ENCODE peak calls at places on chromosome 5, in four cellular contexts. N is HCT116, E is A549, A is OCI-LY7. B is an unnamed sample.

GRCh38 chr5:109063223-109063622 is 315.5 kb downstream of the FER start:
- DNase-seq in N (no peak), E (no peak), A (no peak), B (no peak)

GRCh38 chr5:52961238-52961637 is 27.9 kb upstream of the ITGA2 start:
- DNase-seq in N (no peak), E (no peak), A (no peak), B (no peak)

GRCh38 chr5:112329429-112330090 is 89.5 kb downstream of the EPB41L4A start:
- DNase-seq in N (no peak), E (no peak), A (peak; percentile 64), B (no peak)

GRCh38 chr5:126854526-126855110 is 77.7 kb downstream of the LMNB1 start:
- DNase-seq in N (no peak), E (no peak), A (no peak), B (no peak)

GRCh38 chr5:139575751-139576150 is 14.6 kb downstream of the UBE2D2 start:
- DNase-seq in N (no peak), E (no peak), A (no peak), B (no peak)

GRCh38 chr5:64971538-64971937 is 202.8 kb downstream of the CWC27 start:
- DNase-seq in N (no peak), E (no peak), A (peak; percentile 54), B (no peak)

GRCh38 chr5:107425541-107426031 is 245.2 kb downstream of the EFNA5 start:
- DNase-seq in N (peak; percentile 36), E (peak; percentile 78), A (no peak), B (no peak)

GRCh38 chr5:152556779-152557178 is 151.7 kb upstream of the NMUR2 start:
- DNase-seq in N (no peak), E (no peak), A (no peak), B (no peak)

GRCh38 chr5:18243846-18244245 is 609.6 kb downstream of the TAF11L14 start:
- DNase-seq in N (no peak), E (no peak), A (no peak), B (no peak)

GRCh38 chr5:53362521-53362941 is 117.9 kb upstream of the FST start:
- DNase-seq in N (no peak), E (peak; percentile 81), A (no peak), B (no peak)

GRCh38 chr5:16578474-16578883 is 38.3 kb downstream of the RETREG1 start:
- DNase-seq in N (no peak), E (no peak), A (no peak), B (no peak)

GRCh38 chr5:159504857-159505304 is 174.6 kb upstream of the IL12B start:
- DNase-seq in N (no peak), E (no peak), A (no peak), B (peak; percentile 23)

GRCh38 chr5:143229896-143230675 is 173.4 kb downstream of the NR3C1 start:
- DNase-seq in N (no peak), E (no peak), A (peak; percentile 83), B (no peak)

GRCh38 chr5:138489705-138490104 is 24.4 kb downstream of the EGR1 start:
- DNase-seq in N (no peak), E (no peak), A (no peak), B (no peak)

GRCh38 chr5:92687793-92688467 is 893.1 kb downstream of the NR2F1-AS1 start:
- DNase-seq in N (peak; percentile 29), E (peak; percentile 61), A (no peak), B (no peak)

GRCh38 chr5:16464664-16465543 is 696 bp downstream of the ZNF622 start:
- DNase-seq in N (no peak), E (no peak), A (peak; percentile 33), B (no peak)

GRCh38 chr5:55533806-55534435 is 843 bp downstream of the PLPP1 start:
- DNase-seq in N (no peak), E (peak; percentile 45), A (peak; percentile 41), B (no peak)

GRCh38 chr5:61809651-61810050 is 477.6 kb downstream of the ZSWIM6 start:
- DNase-seq in N (no peak), E (no peak), A (no peak), B (no peak)

GRCh38 chr5:158382473-158382872 is 523.5 kb upstream of the CLINT1 start:
- DNase-seq in N (peak; percentile 29), E (peak; percentile 66), A (no peak), B (peak; percentile 60)

GRCh38 chr5:56012281-56012963 is 17.7 kb upstream of the IL6ST start:
- DNase-seq in N (no peak), E (no peak), A (no peak), B (peak; percentile 22)

GRCh38 chr5:156272139-156272538 is 54.8 kb upstream of the SGCD start:
- DNase-seq in N (no peak), E (no peak), A (no peak), B (no peak)

GRCh38 chr5:45274241-45274640 is 421.9 kb downstream of the HCN1 start:
- DNase-seq in N (no peak), E (no peak), A (no peak), B (no peak)

GRCh38 chr5:6594066-6594465 is 38.8 kb downstream of the NSUN2 start:
- DNase-seq in N (no peak), E (no peak), A (no peak), B (no peak)

GRCh38 chr5:124124711-124125229 is 612.8 kb downstream of the CSNK1G3 start:
- DNase-seq in N (no peak), E (no peak), A (no peak), B (no peak)

GRCh38 chr5:5141625-5142527 is 1.7 kb downstream of the ADAMTS16 start:
- DNase-seq in N (peak; percentile 45), E (peak; percentile 71), A (peak; percentile 68), B (no peak)

GRCh38 chr5:91925249-91925648 is 542.1 kb upstream of the ARRDC3 start:
- DNase-seq in N (no peak), E (peak; percentile 11), A (no peak), B (no peak)

GRCh38 chr5:141597394-141597793 is 21.4 kb downstream of the DIAPH1 start:
- DNase-seq in N (no peak), E (no peak), A (peak; percentile 17), B (no peak)

GRCh38 chr5:32785639-32786216 is 74.6 kb downstream of the NPR3 start:
- DNase-seq in N (peak; percentile 7), E (no peak), A (no peak), B (no peak)

GRCh38 chr5:10985711-10986110 is 224.7 kb upstream of the DAP start:
- DNase-seq in N (no peak), E (no peak), A (no peak), B (no peak)

GRCh38 chr5:160438316-160439204 is 16.9 kb downstream of the PTTG1 start:
- DNase-seq in N (peak; percentile 48), E (peak; percentile 58), A (peak; percentile 79), B (no peak)

GRCh38 chr5:107274576-107274975 is 396.2 kb downstream of the EFNA5 start:
- DNase-seq in N (no peak), E (no peak), A (no peak), B (no peak)

GRCh38 chr5:123700624-123701023 is 188.6 kb downstream of the CSNK1G3 start:
- DNase-seq in N (peak; percentile 32), E (peak; percentile 80), A (no peak), B (no peak)

DNA sequence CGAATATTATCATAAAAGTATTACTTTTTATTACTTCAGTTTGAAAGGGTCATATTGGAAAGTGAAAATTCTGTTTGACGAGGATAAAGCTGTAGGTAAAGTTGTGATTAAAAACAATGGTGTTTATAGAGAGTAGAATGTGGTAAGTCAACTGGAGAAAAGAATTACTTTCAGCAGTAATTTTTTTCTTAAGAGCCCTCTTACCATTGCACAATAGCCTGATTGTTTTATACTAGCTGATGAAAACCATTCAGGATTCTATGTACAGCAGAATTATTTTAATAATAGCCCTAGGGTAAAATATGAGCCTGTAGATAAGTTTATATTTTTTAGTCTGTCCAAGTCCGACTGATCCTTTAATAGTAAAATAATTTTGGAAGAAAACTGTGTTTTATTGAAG is 16.6 kb downstream of the CDC42SE2 start:
- DNase-seq in N (no peak), E (no peak), A (no peak), B (no peak)
- H3K4me1 ChIP-seq in N (peaks cover 39% of the 10 kb centered on the region), E (peaks cover 46% of the 10 kb centered on the region), A (peaks cover 41% of the 10 kb centered on the region), B (peaks cover 27% of the 10 kb centered on the region)

GRCh38 chr5:43204958-43205357 is 12.9 kb downstream of the NIM1K start:
- DNase-seq in N (no peak), E (no peak), A (no peak), B (no peak)

GRCh38 chr5:43203373-43203772 is 11.3 kb downstream of the NIM1K start:
- DNase-seq in N (no peak), E (no peak), A (no peak), B (no peak)

GRCh38 chr5:43207601-43208000 is 15.6 kb downstream of the NIM1K start:
- DNase-seq in N (no peak), E (no peak), A (no peak), B (no peak)

GRCh38 chr5:43197535-43197934 is 5.5 kb downstream of the NIM1K start:
- DNase-seq in N (no peak), E (no peak), A (no peak), B (no peak)

GRCh38 chr5:43202380-43202779 is 10.4 kb downstream of the NIM1K start:
- DNase-seq in N (no peak), E (no peak), A (no peak), B (no peak)
- H3K27ac ChIP-seq in N (no peak overlapping the region), E (no peak overlapping the region), A (no peak overlapping the region), B (no peak overlapping the region)

GRCh38 chr5:2686725-2687124 is 64.8 kb downstream of the IRX2 start:
- DNase-seq in N (no peak), E (no peak), A (no peak), B (no peak)
- TF ChIP-seq CTCF in N (no peak), E (no peak), A (no peak), B (no peak)

DNA sequence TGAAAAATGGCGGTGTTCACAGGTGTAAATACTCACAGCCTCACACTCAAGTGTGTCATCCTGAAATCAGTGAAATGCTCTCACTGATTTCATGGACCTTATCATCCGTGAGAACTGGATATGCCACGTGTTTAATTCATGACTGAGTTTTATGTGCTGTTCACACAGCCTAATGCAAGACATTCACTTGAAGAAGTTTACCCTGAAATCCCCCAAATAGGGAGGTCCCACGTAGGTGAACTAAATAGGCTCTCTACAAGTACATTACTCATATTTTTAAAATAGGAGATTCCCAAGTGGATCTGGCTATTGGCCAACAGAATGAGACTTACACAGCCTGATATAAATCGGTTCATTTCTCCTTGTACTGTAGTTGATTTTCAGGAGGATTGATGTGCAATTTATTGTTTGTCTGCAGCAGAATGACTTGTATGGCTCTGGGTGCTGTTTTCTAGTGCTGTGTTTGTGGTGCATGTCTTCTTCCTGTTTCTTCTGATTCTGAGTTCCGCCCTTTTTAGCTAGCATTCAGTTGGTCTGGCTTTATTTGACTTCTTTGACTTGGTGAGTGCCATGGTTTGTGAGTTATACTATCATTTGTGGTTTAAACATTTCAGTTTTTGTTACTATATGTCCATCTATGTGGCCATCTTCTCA is 25.1 kb downstream of the TRIO start:
- DNase-seq in N (no peak), E (no peak), A (peak; percentile 42), B (no peak)
- H3K4me1 ChIP-seq in N (peaks cover 72% of the 10 kb centered on the region), E (peaks cover 88% of the 10 kb centered on the region), A (peaks cover 55% of the 10 kb centered on the region), B (peaks cover 79% of the 10 kb centered on the region)

DNA sequence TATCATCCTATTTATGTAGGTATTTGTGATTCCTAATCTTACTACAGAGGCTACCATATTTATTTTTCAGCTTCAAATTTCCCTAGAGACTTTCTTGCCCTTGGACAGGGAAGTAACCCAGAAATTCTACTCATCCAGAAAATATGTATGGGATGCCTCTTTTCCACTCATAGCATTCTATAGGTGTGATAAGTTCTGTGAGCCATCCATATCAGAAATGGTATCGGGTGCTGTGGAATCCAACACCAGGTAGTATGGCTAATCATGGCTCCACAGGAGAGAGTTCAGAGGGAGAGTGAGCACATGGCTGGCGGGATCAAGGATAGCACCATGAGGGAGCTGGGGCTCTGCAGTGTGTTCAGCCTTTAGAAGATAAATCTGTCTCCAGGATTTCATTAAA is 349.3 kb upstream of the ACTBL2 start:
- DNase-seq in N (no peak), E (no peak), A (no peak), B (no peak)
- H3K27ac ChIP-seq in N (no peak overlapping the region), E (no peak overlapping the region), A (no peak overlapping the region), B (no peak overlapping the region)